ENCODE peak calls at places on chromosomes 1 and 21, in seven cellular contexts. One of them, this sample, is unnamed.

GRCh38 chr21:31078796-31079195 is 40.5 kb upstream of the KRTAP19-8 start:
- DNase-seq in H1: no peak
- DNase-seq in H9: no peak
- DNase-seq in mesendoderm: no peak
- DNase-seq in trophoblast cell: no peak
- DNase-seq in IMR-90: no peak
- DNase-seq in neuronal stem cell: no peak
- DNase-seq in this sample: no peak

GRCh38 chr1:116873680-116874271 is 35.9 kb upstream of the PTGFRN start:
- DNase-seq in IMR-90: no peak
- DNase-seq in H1: no peak
- DNase-seq in mesendoderm: no peak
- DNase-seq in neuronal stem cell: no peak
- DNase-seq in H9: no peak
- DNase-seq in trophoblast cell: no peak
- DNase-seq in this sample: no peak

GRCh38 chr1:16026723-16027484 is 5.1 kb downstream of the CLCNKA start:
- DNase-seq in H9: peak
- DNase-seq in mesendoderm: peak
- DNase-seq in IMR-90: no peak
- DNase-seq in neuronal stem cell: peak
- DNase-seq in H1: peak
- DNase-seq in trophoblast cell: no peak
- DNase-seq in this sample: no peak

GRCh38 chr1:196779093-196779492 is 4.5 kb downstream of the CFHR3 start:
- DNase-seq in H1: no peak
- DNase-seq in neuronal stem cell: no peak
- DNase-seq in trophoblast cell: no peak
- DNase-seq in H9: no peak
- DNase-seq in mesendoderm: peak
- DNase-seq in IMR-90: no peak
- DNase-seq in this sample: no peak

GRCh38 chr1:79304131-79304530 is 297.6 kb upstream of the ADGRL4 start:
- DNase-seq in IMR-90: peak
- DNase-seq in mesendoderm: no peak
- DNase-seq in H1: no peak
- DNase-seq in neuronal stem cell: no peak
- DNase-seq in H9: no peak
- DNase-seq in trophoblast cell: no peak
- DNase-seq in this sample: peak

GRCh38 chr1:54743827-54744226 is 20.5 kb downstream of the PARS2 start:
- DNase-seq in mesendoderm: no peak
- DNase-seq in H1: no peak
- DNase-seq in IMR-90: no peak
- DNase-seq in neuronal stem cell: no peak
- DNase-seq in trophoblast cell: no peak
- DNase-seq in H9: no peak
- DNase-seq in this sample: no peak

GRCh38 chr1:166174108-166174507 is 7.3 kb upstream of the FAM78B start:
- DNase-seq in H1: no peak
- DNase-seq in neuronal stem cell: no peak
- DNase-seq in IMR-90: no peak
- DNase-seq in mesendoderm: no peak
- DNase-seq in H9: no peak
- DNase-seq in trophoblast cell: no peak
- DNase-seq in this sample: no peak

GRCh38 chr1:153001382-153001781 is at the start of gene SPRR3:
- DNase-seq in H1: no peak
- DNase-seq in IMR-90: no peak
- DNase-seq in H9: no peak
- DNase-seq in trophoblast cell: peak
- DNase-seq in mesendoderm: no peak
- DNase-seq in neuronal stem cell: no peak
- DNase-seq in this sample: no peak

GRCh38 chr1:44119525-44119924 is 904 bp downstream of the KLF17 start:
- DNase-seq in IMR-90: no peak
- DNase-seq in trophoblast cell: no peak
- DNase-seq in mesendoderm: peak
- DNase-seq in H9: no peak
- DNase-seq in neuronal stem cell: no peak
- DNase-seq in H1: no peak
- DNase-seq in this sample: no peak

GRCh38 chr21:29105218-29105617 is 25.2 kb upstream of the MAP3K7CL start:
- DNase-seq in H1: no peak
- DNase-seq in H9: no peak
- DNase-seq in IMR-90: peak
- DNase-seq in neuronal stem cell: no peak
- DNase-seq in trophoblast cell: peak
- DNase-seq in mesendoderm: peak
- DNase-seq in this sample: peak

GRCh38 chr1:161117681-161118581 is at the start of the genes NIT1 and PFDN2:
- DNase-seq in neuronal stem cell: peak
- DNase-seq in IMR-90: peak
- DNase-seq in H9: peak
- DNase-seq in H1: peak
- DNase-seq in trophoblast cell: peak
- DNase-seq in mesendoderm: peak
- DNase-seq in this sample: peak

DNA sequence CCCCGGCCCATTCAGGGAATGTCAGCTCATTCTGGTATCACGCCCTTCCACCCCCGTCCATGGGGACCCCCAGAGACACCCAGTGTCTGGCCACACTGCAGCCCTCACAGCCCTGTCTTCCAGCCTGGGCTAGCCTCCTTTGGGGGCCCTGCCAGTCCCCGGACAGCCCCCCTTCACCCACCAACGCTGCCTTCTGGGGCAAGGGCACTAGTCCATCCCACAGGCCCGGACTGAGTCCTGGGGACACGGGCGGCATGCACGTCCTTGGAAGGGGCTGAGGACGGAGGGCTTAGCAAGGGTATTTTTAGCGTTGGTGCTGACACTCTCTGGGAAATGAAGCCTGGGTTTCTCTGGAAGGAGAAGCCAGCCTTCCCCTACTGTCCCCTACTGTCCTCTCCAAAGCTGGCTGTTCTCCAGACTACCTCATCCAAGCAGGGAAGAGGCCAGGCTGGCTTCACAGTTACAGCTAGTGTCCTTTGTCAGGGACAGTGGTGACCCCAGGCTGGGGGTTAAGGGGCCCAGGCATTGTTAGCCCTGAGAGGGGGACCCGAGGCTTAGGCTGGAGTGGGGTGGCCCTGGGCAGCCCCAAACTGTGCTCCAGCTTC is 39.5 kb downstream of the COQ8A start:
- DNase-seq in IMR-90: no peak
- DNase-seq in trophoblast cell: no peak
- DNase-seq in neuronal stem cell: no peak
- DNase-seq in mesendoderm: no peak
- DNase-seq in H9: no peak
- DNase-seq in H1: no peak
- DNase-seq in this sample: no peak
- H3K9ac ChIP-seq in IMR-90: no peak
- H3K9ac ChIP-seq in trophoblast cell: no peak
- H3K9ac ChIP-seq in neuronal stem cell: no peak
- H3K9ac ChIP-seq in mesendoderm: no peak
- H3K9ac ChIP-seq in H9: no peak
- H3K9ac ChIP-seq in H1: no peak
- H3K9ac ChIP-seq in this sample: no peak

DNA sequence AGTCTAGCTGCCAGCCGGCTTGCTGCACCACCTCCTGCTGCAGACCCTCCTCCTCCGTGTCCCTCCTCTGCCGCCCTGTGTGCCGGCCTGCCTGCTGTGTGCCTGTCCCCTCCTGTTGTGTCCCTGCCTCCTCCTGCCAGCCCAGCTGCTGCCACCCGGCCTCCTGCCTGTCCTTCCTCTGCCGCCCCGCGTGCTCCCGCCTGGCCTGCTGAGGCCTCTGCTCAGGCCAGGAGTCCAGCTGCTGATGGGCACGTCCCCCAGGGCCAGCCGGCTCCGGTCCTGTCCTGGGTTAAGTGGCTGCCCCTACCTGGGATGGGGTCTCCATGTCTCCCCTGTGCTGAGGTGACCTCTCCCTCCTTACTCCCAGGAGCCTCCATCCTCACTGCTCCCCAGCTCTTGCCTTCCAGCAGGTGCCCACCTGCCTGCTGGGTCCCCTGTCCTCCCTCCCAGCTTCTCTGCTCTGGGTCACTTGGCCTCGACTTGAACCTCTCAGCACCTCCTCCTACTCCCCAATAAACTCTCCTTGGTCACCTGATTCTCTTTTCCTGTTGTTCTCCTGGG is 870 bp downstream of the KRTAP10-8 start:
- DNase-seq in H1: peak
- DNase-seq in mesendoderm: no peak
- DNase-seq in trophoblast cell: no peak
- DNase-seq in H9: no peak
- DNase-seq in neuronal stem cell: no peak
- DNase-seq in IMR-90: no peak
- DNase-seq in this sample: no peak
- H3K18ac ChIP-seq in H1: no peak
- H3K18ac ChIP-seq in mesendoderm: no peak
- H3K18ac ChIP-seq in trophoblast cell: no peak
- H3K18ac ChIP-seq in H9: no peak
- H3K18ac ChIP-seq in neuronal stem cell: peak
- H3K18ac ChIP-seq in IMR-90: no peak
- H3K18ac ChIP-seq in this sample: no peak

GRCh38 chr1:171753182-171753581 is 11.3 kb upstream of the VAMP4 start:
- DNase-seq in H1: no peak
- DNase-seq in H9: no peak
- DNase-seq in trophoblast cell: no peak
- DNase-seq in IMR-90: no peak
- DNase-seq in mesendoderm: no peak
- DNase-seq in neuronal stem cell: no peak
- DNase-seq in this sample: no peak

GRCh38 chr1:171751208-171751607 is 9.3 kb upstream of the VAMP4 start:
- DNase-seq in H9: no peak
- DNase-seq in trophoblast cell: no peak
- DNase-seq in IMR-90: no peak
- DNase-seq in neuronal stem cell: no peak
- DNase-seq in H1: no peak
- DNase-seq in mesendoderm: no peak
- DNase-seq in this sample: no peak

GRCh38 chr1:171754971-171755370 is 13.1 kb upstream of the VAMP4 start:
- DNase-seq in H9: no peak
- DNase-seq in IMR-90: peak
- DNase-seq in neuronal stem cell: no peak
- DNase-seq in trophoblast cell: no peak
- DNase-seq in H1: no peak
- DNase-seq in mesendoderm: no peak
- DNase-seq in this sample: peak

GRCh38 chr1:171754381-171754705 is 12.5 kb upstream of the VAMP4 start:
- DNase-seq in H1: no peak
- DNase-seq in trophoblast cell: no peak
- DNase-seq in mesendoderm: peak
- DNase-seq in neuronal stem cell: no peak
- DNase-seq in IMR-90: peak
- DNase-seq in H9: peak
- DNase-seq in this sample: peak

GRCh38 chr1:171753685-171754380 is 12.0 kb upstream of the VAMP4 start:
- DNase-seq in trophoblast cell: no peak
- DNase-seq in mesendoderm: no peak
- DNase-seq in neuronal stem cell: no peak
- DNase-seq in IMR-90: peak
- DNase-seq in H9: no peak
- DNase-seq in H1: no peak
- DNase-seq in this sample: peak
- H3K9ac ChIP-seq in trophoblast cell: no peak
- H3K9ac ChIP-seq in mesendoderm: no peak
- H3K9ac ChIP-seq in neuronal stem cell: no peak
- H3K9ac ChIP-seq in IMR-90: peak
- H3K9ac ChIP-seq in H9: no peak
- H3K9ac ChIP-seq in H1: no peak
- H3K9ac ChIP-seq in this sample: peak

GRCh38 chr21:33155005-33155404 is 74.7 kb upstream of the IFNAR2 start:
- DNase-seq in H9: no peak
- DNase-seq in mesendoderm: no peak
- DNase-seq in H1: no peak
- DNase-seq in trophoblast cell: no peak
- DNase-seq in IMR-90: no peak
- DNase-seq in neuronal stem cell: no peak
- DNase-seq in this sample: no peak

GRCh38 chr21:33152228-33153130 is 77.3 kb upstream of the IFNAR2 start:
- DNase-seq in mesendoderm: no peak
- DNase-seq in neuronal stem cell: no peak
- DNase-seq in trophoblast cell: no peak
- DNase-seq in H9: no peak
- DNase-seq in IMR-90: no peak
- DNase-seq in H1: no peak
- DNase-seq in this sample: no peak

GRCh38 chr21:33149166-33149565 is 79.2 kb downstream of the OLIG1 start:
- DNase-seq in neuronal stem cell: no peak
- DNase-seq in trophoblast cell: no peak
- DNase-seq in H9: no peak
- DNase-seq in H1: no peak
- DNase-seq in mesendoderm: no peak
- DNase-seq in IMR-90: no peak
- DNase-seq in this sample: no peak
- H3K18ac ChIP-seq in neuronal stem cell: no peak
- H3K18ac ChIP-seq in trophoblast cell: no peak
- H3K18ac ChIP-seq in H9: no peak
- H3K18ac ChIP-seq in H1: no peak
- H3K18ac ChIP-seq in mesendoderm: no peak
- H3K18ac ChIP-seq in IMR-90: no peak
- H3K18ac ChIP-seq in this sample: no peak

DNA sequence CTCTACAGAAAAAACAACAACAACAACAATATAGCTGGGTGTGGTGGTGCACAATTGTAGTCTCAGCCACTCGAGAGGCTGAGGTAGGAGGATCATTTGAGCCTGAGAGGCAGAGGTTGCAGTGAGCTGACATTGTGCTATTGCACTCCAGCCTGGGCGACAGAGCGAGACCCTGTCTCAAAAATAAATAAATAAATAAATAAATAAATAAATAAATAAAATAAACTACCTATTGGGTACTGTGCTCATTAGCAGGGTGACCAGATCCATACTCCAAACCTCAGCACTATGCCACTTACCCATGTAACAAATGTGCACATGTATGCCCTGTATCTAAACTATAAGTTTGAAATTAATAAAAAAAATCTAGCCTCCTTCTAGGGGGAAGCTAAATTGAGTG is 369.4 kb upstream of the AJAP1 start:
- DNase-seq in trophoblast cell: no peak
- DNase-seq in H9: no peak
- DNase-seq in H1: no peak
- DNase-seq in neuronal stem cell: no peak
- DNase-seq in mesendoderm: no peak
- DNase-seq in IMR-90: no peak
- DNase-seq in this sample: no peak
- H3K9ac ChIP-seq in trophoblast cell: no peak
- H3K9ac ChIP-seq in H9: no peak
- H3K9ac ChIP-seq in H1: no peak
- H3K9ac ChIP-seq in neuronal stem cell: no peak
- H3K9ac ChIP-seq in mesendoderm: no peak
- H3K9ac ChIP-seq in IMR-90: no peak
- H3K9ac ChIP-seq in this sample: no peak